ENCODE peak calls at places on chromosomes 7 and 10, in four cellular contexts. Q is mesenteric fat pad, Z is DMS153, P is brain pericyte. E is an unnamed sample.

GRCh38 chr10:60377955-60378354 is 11.7 kb downstream of the ANK3 start:
- DNase-seq in P (no peak), Q (no peak), Z (no peak), E (no peak)

GRCh38 chr7:7977774-7978173 is 9.2 kb downstream of the GLCCI1 start:
- DNase-seq in P (no peak), Z (no peak), Q (no peak), E (no peak)

GRCh38 chr7:151891182-151891581 is 14.3 kb upstream of the PRKAG2 start:
- DNase-seq in Q (no peak), P (no peak), Z (no peak), E (peak)

GRCh38 chr7:44154703-44155102 is 13.6 kb upstream of the MYL7 start:
- DNase-seq in Q (peak), Z (no peak), P (no peak), E (no peak)

GRCh38 chr7:29281782-29282541 is 87.4 kb downstream of the CHN2 start:
- DNase-seq in P (no peak), Z (peak), Q (no peak), E (no peak)

GRCh38 chr7:50212666-50213621 is 91.6 kb upstream of the IKZF1 start:
- DNase-seq in P (no peak), Z (no peak), Q (no peak), E (no peak)

GRCh38 chr7:13990319-13990983 is 985 bp upstream of the ETV1 start:
- DNase-seq in Q (no peak), Z (peak), P (no peak), E (no peak)

GRCh38 chr10:55500931-55501559 is 700.0 kb upstream of the PCDH15 start:
- DNase-seq in Z (no peak), P (no peak), Q (no peak), E (no peak)

GRCh38 chr7:127039541-127039940 is 213.2 kb downstream of the GRM8 start:
- DNase-seq in Q (no peak), P (no peak), Z (no peak), E (no peak)

GRCh38 chr10:120423350-120424197 is 33.5 kb upstream of the PLPP4 start:
- DNase-seq in Q (no peak), P (no peak), Z (peak), E (no peak)

GRCh38 chr10:101441539-101442455 is 87.8 kb downstream of the BTRC start:
- DNase-seq in Q (no peak), P (peak), Z (peak), E (no peak)

GRCh38 chr7:140902305-140902953 is 22.3 kb downstream of the BRAF start:
- DNase-seq in Z (no peak), Q (no peak), P (no peak), E (no peak)

GRCh38 chr7:151244156-151244870 is 4.2 kb downstream of the SMARCD3 start:
- DNase-seq in Q (no peak), P (no peak), Z (no peak), E (no peak)

GRCh38 chr7:36787933-36788378 is 63.7 kb upstream of the AOAH start:
- DNase-seq in P (no peak), Z (no peak), Q (no peak), E (no peak)